ENCODE peak calls at places on chromosomes 16 and 17, in nine cellular contexts. B is mesenchymal stem cell; I is breast epithelium; V is HCT116; L is kidney; M is cardiac muscle cell; K is uterus; H is mucosa of descending colon; W is CD8-positive, alpha-beta T cell. D is an unnamed sample. For H3K4me1, the result is how much of the 10 kb centered on the place peaks cover.

GRCh38 chr16:57347858-57348257 is 10.7 kb upstream of the CCL22 start:
- DNase-seq in B (no peak), I (no peak), V (no peak), L (no peak), M (no peak), K (no peak), H (no peak), W (no peak), D (no peak)

GRCh38 chr17:3905017-3905486 is 11.2 kb downstream of the P2RX1 start:
- DNase-seq in B (no peak), I (no peak), V (no peak), L (no peak), M (no peak), K (no peak), H (no peak), W (no peak), D (no peak)

GRCh38 chr17:76906463-76906862 is 38.3 kb downstream of the MGAT5B start:
- DNase-seq in B (no peak), I (no peak), V (no peak), L (no peak), M (no peak), K (no peak), H (no peak), W (no peak), D (no peak)

GRCh38 chr17:42906772-42907171 is 6.2 kb downstream of the G6PC1 start:
- DNase-seq in B (no peak), I (no peak), V (no peak), L (no peak), M (no peak), K (no peak), H (no peak), W (no peak), D (no peak)

GRCh38 chr17:35084987-35085386 is 21.5 kb upstream of the RFFL start:
- DNase-seq in B (no peak), I (no peak), V (peak), L (no peak), M (no peak), K (no peak), H (no peak), W (no peak), D (peak)

GRCh38 chr17:7262192-7263070 is at the start of gene CLDN7:
- DNase-seq in B (no peak), I (peak), V (peak), L (peak), M (no peak), K (no peak), H (peak), W (no peak), D (no peak)

GRCh38 chr16:67024384-67024896 is 4.5 kb upstream of the CBFB start:
- DNase-seq in B (no peak), I (no peak), V (no peak), L (no peak), M (no peak), K (peak), H (no peak), W (no peak), D (no peak)

GRCh38 chr17:6969323-6969726 is 26.5 kb upstream of the ALOX12 start:
- DNase-seq in B (no peak), I (no peak), V (no peak), L (no peak), M (no peak), K (no peak), H (no peak), W (no peak), D (peak)

GRCh38 chr17:72099919-72100318 is 20.9 kb upstream of the SOX9 start:
- DNase-seq in B (peak), I (no peak), V (no peak), L (no peak), M (no peak), K (no peak), H (no peak), W (no peak), D (no peak)

GRCh38 chr17:50421308-50422031 is 4.5 kb upstream of the ACSF2 start:
- DNase-seq in B (peak), I (no peak), V (no peak), L (no peak), M (peak), K (no peak), H (no peak), W (no peak), D (peak)

GRCh38 chr17:67639997-67640396 is 77.7 kb upstream of the NOL11 start:
- DNase-seq in B (no peak), I (no peak), V (no peak), L (no peak), M (peak), K (no peak), H (no peak), W (no peak), D (no peak)

GRCh38 chr16:17565605-17566004 is 94.8 kb upstream of the XYLT1 start:
- DNase-seq in B (no peak), I (no peak), V (peak), L (no peak), M (no peak), K (no peak), H (no peak), W (no peak), D (no peak)

GRCh38 chr16:89491974-89492687 is 1.8 kb upstream of the ANKRD11 start:
- DNase-seq in B (no peak), I (no peak), V (no peak), L (no peak), M (no peak), K (no peak), H (no peak), W (no peak), D (no peak)

GRCh38 chr17:15133826-15134225 is 131.3 kb downstream of the PMP22 start:
- DNase-seq in B (no peak), I (no peak), V (no peak), L (no peak), M (no peak), K (no peak), H (no peak), W (no peak), D (no peak)

GRCh38 chr16:878071-878784 is 77.7 kb upstream of the GNG13 start:
- DNase-seq in B (no peak), I (no peak), V (peak), L (peak), M (no peak), K (no peak), H (peak), W (no peak), D (no peak)

GRCh38 chr16:56734429-56734828 is 4.5 kb downstream of the NUP93 start:
- DNase-seq in B (peak), I (no peak), V (no peak), L (no peak), M (no peak), K (no peak), H (no peak), W (no peak), D (no peak)

GRCh38 chr16:11705311-11705710 is 37.1 kb downstream of the SNN start:
- DNase-seq in B (no peak), I (no peak), V (no peak), L (no peak), M (no peak), K (no peak), H (no peak), W (no peak), D (no peak)

GRCh38 chr17:30021708-30022317 is 80.4 kb downstream of the EFCAB5 start:
- DNase-seq in B (peak), I (no peak), V (peak), L (no peak), M (peak), K (no peak), H (no peak), W (no peak), D (peak)

GRCh38 chr16:27698266-27698665 is 148.3 kb downstream of the KATNIP start:
- DNase-seq in B (no peak), I (peak), V (no peak), L (peak), M (no peak), K (no peak), H (no peak), W (no peak), D (no peak)

GRCh38 chr17:41505836-41506767 is 690 bp upstream of the KRT13 start:
- DNase-seq in B (no peak), I (no peak), V (no peak), L (no peak), M (no peak), K (no peak), H (no peak), W (no peak), D (no peak)

GRCh38 chr16:50609049-50609832 is 61.0 kb downstream of the NKD1 start:
- DNase-seq in B (no peak), I (no peak), V (no peak), L (no peak), M (no peak), K (no peak), H (peak), W (no peak), D (no peak)

DNA sequence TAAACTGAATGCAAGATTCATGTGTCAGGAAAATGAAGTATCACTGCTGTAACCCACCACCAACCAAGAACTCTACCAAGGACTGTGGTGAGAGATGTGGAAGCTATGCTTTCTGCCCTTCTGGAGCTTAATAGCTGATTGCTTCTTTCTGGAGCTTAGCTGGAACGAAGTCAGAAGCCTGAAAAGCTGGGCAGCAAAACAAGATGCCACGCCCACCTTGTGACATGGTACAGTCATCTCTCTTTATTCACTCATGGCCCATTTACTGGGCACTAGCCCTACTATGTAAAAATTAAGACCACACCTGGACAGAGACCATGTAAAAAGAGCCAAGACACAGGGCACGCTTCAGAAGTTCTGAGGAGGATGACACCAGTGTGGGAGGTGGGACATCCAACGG is 48.1 kb downstream of the TEX2 start:
- DNase-seq in B (no peak), I (no peak), V (no peak), L (no peak), M (no peak), K (no peak), H (no peak), W (no peak), D (no peak)
- H3K4me1 ChIP-seq in B (under half), I (under half), V (under half), L (under half), M (under half), K (under half), H (under half), W (under half), D (under half)

DNA sequence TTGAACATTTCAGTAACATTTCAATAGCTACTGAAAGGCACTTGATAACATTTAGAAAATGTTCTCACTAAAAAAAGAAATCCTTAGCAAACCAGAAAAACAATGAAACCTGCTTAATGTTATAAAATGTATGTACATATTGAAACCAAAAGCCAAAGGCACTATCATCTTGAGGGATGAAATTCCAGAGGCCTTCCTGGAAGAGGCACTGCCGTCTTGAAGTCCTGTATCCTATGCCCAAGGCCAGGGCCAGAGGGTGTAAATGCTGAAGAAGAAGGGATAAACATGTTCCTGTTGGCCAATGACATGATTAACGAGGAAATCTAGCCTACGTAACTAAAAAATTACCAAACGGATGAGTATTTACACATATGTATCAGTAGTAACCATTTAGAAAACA is 57.0 kb upstream of the DNAH17 start:
- DNase-seq in B (no peak), I (no peak), V (no peak), L (no peak), M (no peak), K (no peak), H (no peak), W (no peak), D (no peak)
- H3K4me3 ChIP-seq in B (no peak), I (no peak), V (no peak), L (no peak), M (no peak), K (no peak), H (no peak), W (no peak), D (no peak)

GRCh38 chr17:16818821-16819683 is 129.0 kb downstream of the CCDC144A start:
- DNase-seq in B (no peak), I (no peak), V (no peak), L (no peak), M (no peak), K (no peak), H (no peak), W (no peak), D (no peak)

GRCh38 chr17:16814439-16814838 is 124.4 kb downstream of the CCDC144A start:
- DNase-seq in B (no peak), I (no peak), V (no peak), L (no peak), M (no peak), K (no peak), H (no peak), W (no peak), D (no peak)

GRCh38 chr17:16820161-16820877 is 130.3 kb downstream of the CCDC144A start:
- DNase-seq in B (no peak), I (no peak), V (no peak), L (no peak), M (no peak), K (no peak), H (no peak), W (no peak), D (no peak)

GRCh38 chr17:16818340-16818739 is 128.3 kb downstream of the CCDC144A start:
- DNase-seq in B (no peak), I (no peak), V (no peak), L (no peak), M (no peak), K (no peak), H (no peak), W (no peak), D (no peak)

DNA sequence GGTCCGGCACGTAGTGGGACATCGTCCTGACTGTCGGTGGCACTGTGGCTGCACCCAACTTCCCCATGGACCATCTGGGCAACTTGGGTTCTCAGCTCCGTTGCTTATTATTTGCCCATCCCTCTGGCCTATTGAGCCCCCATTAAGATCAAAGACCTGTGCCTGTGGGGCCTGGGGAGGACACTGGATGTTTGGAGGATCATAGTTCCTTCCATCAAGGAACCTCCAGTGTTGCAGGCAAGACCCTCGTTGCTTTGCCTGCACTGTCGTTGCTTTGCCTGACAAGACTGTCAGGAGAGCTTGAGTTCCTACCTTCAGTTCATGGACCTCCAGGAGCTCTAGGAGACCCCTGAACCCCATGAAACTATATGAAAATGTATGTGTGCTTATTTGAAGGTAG is 127.2 kb downstream of the CCDC144A start:
- DNase-seq in B (no peak), I (no peak), V (no peak), L (no peak), M (no peak), K (no peak), H (no peak), W (no peak), D (no peak)
- H3K4me1 ChIP-seq in B (under half), I (under half), V (under half), L (under half), M (under half), K (under half), H (under half), W (under half), D (under half)

DNA sequence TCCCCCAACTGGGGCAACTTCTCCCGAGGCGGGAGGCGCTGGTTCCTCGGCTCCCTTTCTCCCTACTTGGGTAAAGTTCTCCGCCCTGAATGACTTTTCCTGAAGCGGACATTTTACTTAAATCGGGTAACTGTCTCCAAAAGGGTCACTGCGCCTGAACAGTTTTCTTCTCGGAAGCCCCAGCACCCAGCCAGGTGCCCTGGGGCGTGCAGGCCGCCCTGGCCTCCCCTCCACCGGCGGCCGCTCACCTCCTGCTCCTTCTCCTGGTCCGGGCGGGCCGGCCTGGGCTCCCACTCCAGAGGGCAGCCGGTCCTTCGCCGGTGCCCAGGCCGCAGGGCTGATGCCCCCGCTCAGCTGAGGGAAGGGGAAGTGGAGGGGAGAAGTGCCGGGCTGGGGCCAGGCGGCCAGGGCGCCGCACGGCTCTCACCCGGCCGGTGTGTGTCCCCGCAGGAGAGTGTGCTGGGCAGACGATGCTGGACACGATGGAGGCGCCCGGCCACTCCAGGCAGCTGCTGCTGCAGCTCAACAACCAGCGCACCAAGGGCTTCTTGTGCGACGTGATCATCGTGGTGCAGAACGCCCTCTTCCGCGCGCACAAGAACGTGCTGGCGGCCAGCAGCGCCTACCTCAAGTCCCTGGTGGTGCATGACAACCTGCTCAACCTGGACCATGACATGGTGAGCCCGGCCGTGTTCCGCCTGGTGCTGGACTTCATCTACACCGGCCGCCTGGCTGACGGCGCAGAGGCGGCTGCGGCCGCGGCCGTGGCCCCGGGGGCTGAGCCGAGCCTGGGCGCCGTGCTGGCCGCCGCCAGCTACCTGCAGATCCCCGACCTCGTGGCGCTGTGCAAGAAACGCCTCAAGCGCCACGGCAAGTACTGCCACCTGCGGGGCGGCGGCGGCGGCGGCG is 1.6 kb downstream of the HIC1 start:
- DNase-seq in B (peak), I (no peak), V (no peak), L (peak), M (peak), K (peak), H (peak), W (no peak), D (peak)
- H3K4me3 ChIP-seq in B (peak), I (peak), V (no peak), L (peak), M (no peak), K (peak), H (no peak), W (peak), D (peak)

DNA sequence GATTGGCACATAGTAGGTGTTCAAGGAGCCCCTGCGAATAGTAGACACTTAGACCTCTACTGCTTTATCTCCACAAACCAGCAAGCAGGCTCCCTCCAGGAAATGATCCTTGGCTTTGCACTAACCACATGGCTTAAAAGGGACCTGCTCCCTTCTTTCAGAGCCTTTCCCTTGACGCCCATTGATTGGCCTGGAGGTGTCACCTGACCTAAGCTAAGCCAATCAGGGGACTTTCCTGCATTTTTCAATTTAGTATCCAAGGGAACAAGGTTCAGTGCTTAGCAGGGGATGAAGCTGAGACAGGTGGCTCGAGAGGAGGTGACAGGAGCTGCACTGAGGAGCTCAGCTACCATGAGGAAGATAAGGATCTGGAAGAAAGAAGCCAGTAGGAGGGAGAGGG is 52.8 kb downstream of the CLEC19A start:
- DNase-seq in B (no peak), I (no peak), V (peak), L (no peak), M (no peak), K (no peak), H (no peak), W (no peak), D (no peak)
- H3K4me1 ChIP-seq in B (under half), I (under half), V (under half), L (under half), M (under half), K (under half), H (under half), W (under half), D (under half)

DNA sequence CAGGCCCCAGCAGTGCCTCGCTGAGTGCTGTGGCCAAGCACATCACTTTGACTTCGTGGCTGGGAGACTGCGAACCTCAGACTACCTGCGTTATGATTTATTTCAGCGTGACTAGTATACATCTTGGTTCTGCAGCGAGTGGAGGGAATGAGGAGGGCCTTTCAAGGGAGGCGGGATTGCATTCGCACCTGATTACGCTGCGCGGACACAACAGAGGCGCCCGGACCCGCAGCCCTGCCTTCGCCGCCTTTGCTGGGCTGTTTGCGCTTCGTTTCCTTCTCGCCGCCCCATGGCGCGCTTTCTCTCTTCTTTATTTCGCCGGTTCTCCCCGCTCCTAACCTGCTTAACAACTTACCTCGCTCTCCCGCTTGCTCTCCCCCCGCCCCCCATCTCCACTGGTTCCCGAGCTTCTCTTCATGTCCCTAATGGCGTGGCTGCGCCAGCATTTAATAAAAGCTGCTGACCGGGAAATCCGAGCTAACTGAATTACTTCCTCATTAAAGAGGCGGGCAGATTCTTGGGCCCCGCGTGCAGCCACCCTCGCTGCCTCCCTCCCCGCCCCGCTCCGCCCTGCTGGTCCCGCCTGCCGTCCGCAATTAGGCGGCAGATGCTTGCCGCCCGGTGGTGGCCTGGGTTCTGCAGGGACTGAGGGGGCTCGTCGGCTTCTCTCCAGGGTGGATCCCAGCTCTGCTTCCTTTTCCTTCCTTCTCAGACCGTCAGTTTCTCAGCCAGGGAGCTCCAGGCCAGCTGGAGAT is 257.6 kb upstream of the SDK2 start:
- DNase-seq in B (no peak), I (no peak), V (no peak), L (no peak), M (peak), K (no peak), H (peak), W (no peak), D (no peak)
- H3K4me3 ChIP-seq in B (peak), I (peak), V (no peak), L (peak), M (peak), K (peak), H (no peak), W (peak), D (no peak)